ENCODE peak calls at places on chromosomes 5 and 9, in ten cellular contexts. One of them, this sample, is unnamed.

GRCh38 chr9:16612627-16613026 is 257.8 kb downstream of the BNC2 start:
- DNase-seq in effector CD4-positive, alpha-beta T cell: no peak
- DNase-seq in frontal cortex: no peak
- DNase-seq in ELR: peak
- DNase-seq in Right ventricle myocardium inferior: no peak
- DNase-seq in AG09309: no peak
- DNase-seq in glutamatergic neuron: no peak
- DNase-seq in CD4-positive, CD25-positive, alpha-beta regulatory T cell: no peak
- DNase-seq in activated CD8-positive, alpha-beta memory T cell treated with anti-CD3 and anti-CD28 coated beads, Interleukin-2, amount 50 U/mL, for 4 hours: no peak
- DNase-seq in AG20443: no peak
- DNase-seq in this sample: no peak

GRCh38 chr9:135660407-135660806 is 2.7 kb upstream of the LCN9 start:
- DNase-seq in effector CD4-positive, alpha-beta T cell: no peak
- DNase-seq in frontal cortex: no peak
- DNase-seq in ELR: no peak
- DNase-seq in Right ventricle myocardium inferior: no peak
- DNase-seq in AG09309: no peak
- DNase-seq in glutamatergic neuron: no peak
- DNase-seq in CD4-positive, CD25-positive, alpha-beta regulatory T cell: no peak
- DNase-seq in activated CD8-positive, alpha-beta memory T cell treated with anti-CD3 and anti-CD28 coated beads, Interleukin-2, amount 50 U/mL, for 4 hours: no peak
- DNase-seq in AG20443: no peak
- DNase-seq in this sample: no peak

GRCh38 chr5:123035950-123036390 is 555 bp downstream of the PPIC start:
- DNase-seq in effector CD4-positive, alpha-beta T cell: no peak
- DNase-seq in frontal cortex: peak
- DNase-seq in ELR: peak
- DNase-seq in Right ventricle myocardium inferior: peak
- DNase-seq in AG09309: no peak
- DNase-seq in glutamatergic neuron: peak
- DNase-seq in CD4-positive, CD25-positive, alpha-beta regulatory T cell: no peak
- DNase-seq in activated CD8-positive, alpha-beta memory T cell treated with anti-CD3 and anti-CD28 coated beads, Interleukin-2, amount 50 U/mL, for 4 hours: no peak
- DNase-seq in AG20443: peak
- DNase-seq in this sample: no peak

GRCh38 chr5:51382759-51383493 is at the start of gene ISL1:
- DNase-seq in effector CD4-positive, alpha-beta T cell: no peak
- DNase-seq in frontal cortex: no peak
- DNase-seq in ELR: peak
- DNase-seq in Right ventricle myocardium inferior: no peak
- DNase-seq in AG09309: peak
- DNase-seq in glutamatergic neuron: peak
- DNase-seq in CD4-positive, CD25-positive, alpha-beta regulatory T cell: no peak
- DNase-seq in activated CD8-positive, alpha-beta memory T cell treated with anti-CD3 and anti-CD28 coated beads, Interleukin-2, amount 50 U/mL, for 4 hours: no peak
- DNase-seq in AG20443: peak
- DNase-seq in this sample: no peak

GRCh38 chr9:111943746-111944145 is 47.1 kb downstream of the UGCG start:
- DNase-seq in effector CD4-positive, alpha-beta T cell: no peak
- DNase-seq in frontal cortex: no peak
- DNase-seq in ELR: peak
- DNase-seq in Right ventricle myocardium inferior: no peak
- DNase-seq in AG09309: no peak
- DNase-seq in glutamatergic neuron: no peak
- DNase-seq in CD4-positive, CD25-positive, alpha-beta regulatory T cell: no peak
- DNase-seq in activated CD8-positive, alpha-beta memory T cell treated with anti-CD3 and anti-CD28 coated beads, Interleukin-2, amount 50 U/mL, for 4 hours: no peak
- DNase-seq in AG20443: no peak
- DNase-seq in this sample: no peak

GRCh38 chr9:34332370-34332964 is 3.1 kb downstream of the NUDT2 start:
- DNase-seq in effector CD4-positive, alpha-beta T cell: no peak
- DNase-seq in frontal cortex: no peak
- DNase-seq in ELR: peak
- DNase-seq in Right ventricle myocardium inferior: no peak
- DNase-seq in AG09309: no peak
- DNase-seq in glutamatergic neuron: no peak
- DNase-seq in CD4-positive, CD25-positive, alpha-beta regulatory T cell: no peak
- DNase-seq in activated CD8-positive, alpha-beta memory T cell treated with anti-CD3 and anti-CD28 coated beads, Interleukin-2, amount 50 U/mL, for 4 hours: no peak
- DNase-seq in AG20443: peak
- DNase-seq in this sample: no peak

GRCh38 chr5:14781106-14781505 is 90.5 kb downstream of the ANKH start:
- DNase-seq in effector CD4-positive, alpha-beta T cell: no peak
- DNase-seq in frontal cortex: no peak
- DNase-seq in ELR: no peak
- DNase-seq in Right ventricle myocardium inferior: no peak
- DNase-seq in AG09309: no peak
- DNase-seq in glutamatergic neuron: no peak
- DNase-seq in CD4-positive, CD25-positive, alpha-beta regulatory T cell: no peak
- DNase-seq in activated CD8-positive, alpha-beta memory T cell treated with anti-CD3 and anti-CD28 coated beads, Interleukin-2, amount 50 U/mL, for 4 hours: no peak
- DNase-seq in AG20443: no peak
- DNase-seq in this sample: no peak

GRCh38 chr5:150449491-150450339 is at the start of gene RPS14:
- DNase-seq in effector CD4-positive, alpha-beta T cell: peak
- DNase-seq in frontal cortex: peak
- DNase-seq in ELR: peak
- DNase-seq in Right ventricle myocardium inferior: peak
- DNase-seq in AG09309: peak
- DNase-seq in glutamatergic neuron: peak
- DNase-seq in CD4-positive, CD25-positive, alpha-beta regulatory T cell: peak
- DNase-seq in activated CD8-positive, alpha-beta memory T cell treated with anti-CD3 and anti-CD28 coated beads, Interleukin-2, amount 50 U/mL, for 4 hours: peak
- DNase-seq in AG20443: peak
- DNase-seq in this sample: peak

GRCh38 chr9:79801459-79801858 is 229.7 kb downstream of the TLE4 start:
- DNase-seq in effector CD4-positive, alpha-beta T cell: no peak
- DNase-seq in frontal cortex: no peak
- DNase-seq in ELR: no peak
- DNase-seq in Right ventricle myocardium inferior: no peak
- DNase-seq in AG09309: no peak
- DNase-seq in glutamatergic neuron: no peak
- DNase-seq in CD4-positive, CD25-positive, alpha-beta regulatory T cell: no peak
- DNase-seq in activated CD8-positive, alpha-beta memory T cell treated with anti-CD3 and anti-CD28 coated beads, Interleukin-2, amount 50 U/mL, for 4 hours: no peak
- DNase-seq in AG20443: no peak
- DNase-seq in this sample: no peak

GRCh38 chr5:36606437-36607113 is at the start of gene SLC1A3:
- DNase-seq in effector CD4-positive, alpha-beta T cell: no peak
- DNase-seq in frontal cortex: no peak
- DNase-seq in ELR: peak
- DNase-seq in Right ventricle myocardium inferior: no peak
- DNase-seq in AG09309: peak
- DNase-seq in glutamatergic neuron: peak
- DNase-seq in CD4-positive, CD25-positive, alpha-beta regulatory T cell: no peak
- DNase-seq in activated CD8-positive, alpha-beta memory T cell treated with anti-CD3 and anti-CD28 coated beads, Interleukin-2, amount 50 U/mL, for 4 hours: no peak
- DNase-seq in AG20443: peak
- DNase-seq in this sample: peak

GRCh38 chr9:84337252-84337651 is 3.3 kb downstream of the SLC28A3 start:
- DNase-seq in effector CD4-positive, alpha-beta T cell: no peak
- DNase-seq in frontal cortex: no peak
- DNase-seq in ELR: no peak
- DNase-seq in Right ventricle myocardium inferior: no peak
- DNase-seq in AG09309: no peak
- DNase-seq in glutamatergic neuron: no peak
- DNase-seq in CD4-positive, CD25-positive, alpha-beta regulatory T cell: no peak
- DNase-seq in activated CD8-positive, alpha-beta memory T cell treated with anti-CD3 and anti-CD28 coated beads, Interleukin-2, amount 50 U/mL, for 4 hours: no peak
- DNase-seq in AG20443: no peak
- DNase-seq in this sample: no peak

GRCh38 chr5:180718810-180719453 is 20.9 kb downstream of the OR2Y1 start:
- DNase-seq in effector CD4-positive, alpha-beta T cell: peak
- DNase-seq in frontal cortex: no peak
- DNase-seq in ELR: peak
- DNase-seq in Right ventricle myocardium inferior: no peak
- DNase-seq in AG09309: peak
- DNase-seq in glutamatergic neuron: no peak
- DNase-seq in CD4-positive, CD25-positive, alpha-beta regulatory T cell: no peak
- DNase-seq in activated CD8-positive, alpha-beta memory T cell treated with anti-CD3 and anti-CD28 coated beads, Interleukin-2, amount 50 U/mL, for 4 hours: peak
- DNase-seq in AG20443: peak
- DNase-seq in this sample: peak

GRCh38 chr5:17796757-17797398 is 162.6 kb downstream of the TAF11L14 start:
- DNase-seq in effector CD4-positive, alpha-beta T cell: no peak
- DNase-seq in frontal cortex: no peak
- DNase-seq in ELR: no peak
- DNase-seq in Right ventricle myocardium inferior: no peak
- DNase-seq in AG09309: no peak
- DNase-seq in glutamatergic neuron: no peak
- DNase-seq in CD4-positive, CD25-positive, alpha-beta regulatory T cell: no peak
- DNase-seq in activated CD8-positive, alpha-beta memory T cell treated with anti-CD3 and anti-CD28 coated beads, Interleukin-2, amount 50 U/mL, for 4 hours: no peak
- DNase-seq in AG20443: no peak
- DNase-seq in this sample: no peak

GRCh38 chr5:121954086-121954485 is 7.7 kb upstream of the SRFBP1 start:
- DNase-seq in effector CD4-positive, alpha-beta T cell: no peak
- DNase-seq in frontal cortex: no peak
- DNase-seq in ELR: no peak
- DNase-seq in Right ventricle myocardium inferior: peak
- DNase-seq in AG09309: no peak
- DNase-seq in glutamatergic neuron: no peak
- DNase-seq in CD4-positive, CD25-positive, alpha-beta regulatory T cell: no peak
- DNase-seq in activated CD8-positive, alpha-beta memory T cell treated with anti-CD3 and anti-CD28 coated beads, Interleukin-2, amount 50 U/mL, for 4 hours: no peak
- DNase-seq in AG20443: no peak
- DNase-seq in this sample: no peak

GRCh38 chr9:70260007-70260443 is 1.2 kb downstream of the SMC5 start:
- DNase-seq in effector CD4-positive, alpha-beta T cell: no peak
- DNase-seq in frontal cortex: no peak
- DNase-seq in ELR: no peak
- DNase-seq in Right ventricle myocardium inferior: no peak
- DNase-seq in AG09309: no peak
- DNase-seq in glutamatergic neuron: no peak
- DNase-seq in CD4-positive, CD25-positive, alpha-beta regulatory T cell: no peak
- DNase-seq in activated CD8-positive, alpha-beta memory T cell treated with anti-CD3 and anti-CD28 coated beads, Interleukin-2, amount 50 U/mL, for 4 hours: no peak
- DNase-seq in AG20443: no peak
- DNase-seq in this sample: no peak

GRCh38 chr9:126068534-126069230 is 257.9 kb upstream of the MVB12B start:
- DNase-seq in effector CD4-positive, alpha-beta T cell: no peak
- DNase-seq in frontal cortex: no peak
- DNase-seq in ELR: no peak
- DNase-seq in Right ventricle myocardium inferior: no peak
- DNase-seq in AG09309: no peak
- DNase-seq in glutamatergic neuron: no peak
- DNase-seq in CD4-positive, CD25-positive, alpha-beta regulatory T cell: no peak
- DNase-seq in activated CD8-positive, alpha-beta memory T cell treated with anti-CD3 and anti-CD28 coated beads, Interleukin-2, amount 50 U/mL, for 4 hours: no peak
- DNase-seq in AG20443: no peak
- DNase-seq in this sample: no peak

GRCh38 chr9:97632406-97632991 is 669 bp downstream of the TSTD2 start:
- DNase-seq in effector CD4-positive, alpha-beta T cell: peak
- DNase-seq in frontal cortex: no peak
- DNase-seq in ELR: peak
- DNase-seq in Right ventricle myocardium inferior: peak
- DNase-seq in AG09309: peak
- DNase-seq in glutamatergic neuron: peak
- DNase-seq in CD4-positive, CD25-positive, alpha-beta regulatory T cell: no peak
- DNase-seq in activated CD8-positive, alpha-beta memory T cell treated with anti-CD3 and anti-CD28 coated beads, Interleukin-2, amount 50 U/mL, for 4 hours: peak
- DNase-seq in AG20443: no peak
- DNase-seq in this sample: no peak

GRCh38 chr5:78799254-78800017 is 150.9 kb upstream of the LHFPL2 start:
- DNase-seq in effector CD4-positive, alpha-beta T cell: no peak
- DNase-seq in frontal cortex: no peak
- DNase-seq in ELR: peak
- DNase-seq in Right ventricle myocardium inferior: no peak
- DNase-seq in AG09309: no peak
- DNase-seq in glutamatergic neuron: no peak
- DNase-seq in CD4-positive, CD25-positive, alpha-beta regulatory T cell: no peak
- DNase-seq in activated CD8-positive, alpha-beta memory T cell treated with anti-CD3 and anti-CD28 coated beads, Interleukin-2, amount 50 U/mL, for 4 hours: no peak
- DNase-seq in AG20443: peak
- DNase-seq in this sample: no peak

GRCh38 chr9:127928232-127929043 is 2.1 kb downstream of the PIP5KL1 start:
- DNase-seq in effector CD4-positive, alpha-beta T cell: no peak
- DNase-seq in frontal cortex: no peak
- DNase-seq in ELR: peak
- DNase-seq in Right ventricle myocardium inferior: peak
- DNase-seq in AG09309: no peak
- DNase-seq in glutamatergic neuron: no peak
- DNase-seq in CD4-positive, CD25-positive, alpha-beta regulatory T cell: no peak
- DNase-seq in activated CD8-positive, alpha-beta memory T cell treated with anti-CD3 and anti-CD28 coated beads, Interleukin-2, amount 50 U/mL, for 4 hours: no peak
- DNase-seq in AG20443: no peak
- DNase-seq in this sample: no peak

GRCh38 chr9:109039539-109039938 is 26.2 kb upstream of the CTNNAL1 start:
- DNase-seq in effector CD4-positive, alpha-beta T cell: no peak
- DNase-seq in frontal cortex: no peak
- DNase-seq in ELR: no peak
- DNase-seq in Right ventricle myocardium inferior: no peak
- DNase-seq in AG09309: no peak
- DNase-seq in glutamatergic neuron: no peak
- DNase-seq in CD4-positive, CD25-positive, alpha-beta regulatory T cell: no peak
- DNase-seq in activated CD8-positive, alpha-beta memory T cell treated with anti-CD3 and anti-CD28 coated beads, Interleukin-2, amount 50 U/mL, for 4 hours: no peak
- DNase-seq in AG20443: no peak
- DNase-seq in this sample: no peak

GRCh38 chr9:136464241-136464640 is 18.6 kb downstream of the SEC16A start:
- DNase-seq in effector CD4-positive, alpha-beta T cell: no peak
- DNase-seq in frontal cortex: peak
- DNase-seq in ELR: no peak
- DNase-seq in Right ventricle myocardium inferior: no peak
- DNase-seq in AG09309: no peak
- DNase-seq in glutamatergic neuron: no peak
- DNase-seq in CD4-positive, CD25-positive, alpha-beta regulatory T cell: no peak
- DNase-seq in activated CD8-positive, alpha-beta memory T cell treated with anti-CD3 and anti-CD28 coated beads, Interleukin-2, amount 50 U/mL, for 4 hours: no peak
- DNase-seq in AG20443: no peak
- DNase-seq in this sample: no peak

GRCh38 chr5:133606835-133607234 is 5.5 kb downstream of the FSTL4 start:
- DNase-seq in effector CD4-positive, alpha-beta T cell: no peak
- DNase-seq in frontal cortex: no peak
- DNase-seq in ELR: no peak
- DNase-seq in Right ventricle myocardium inferior: no peak
- DNase-seq in AG09309: no peak
- DNase-seq in glutamatergic neuron: no peak
- DNase-seq in CD4-positive, CD25-positive, alpha-beta regulatory T cell: no peak
- DNase-seq in activated CD8-positive, alpha-beta memory T cell treated with anti-CD3 and anti-CD28 coated beads, Interleukin-2, amount 50 U/mL, for 4 hours: no peak
- DNase-seq in AG20443: no peak
- DNase-seq in this sample: no peak

GRCh38 chr9:7117676-7118561 is 360.1 kb downstream of the KDM4C start:
- DNase-seq in effector CD4-positive, alpha-beta T cell: no peak
- DNase-seq in frontal cortex: no peak
- DNase-seq in ELR: peak
- DNase-seq in Right ventricle myocardium inferior: no peak
- DNase-seq in AG09309: peak
- DNase-seq in glutamatergic neuron: no peak
- DNase-seq in CD4-positive, CD25-positive, alpha-beta regulatory T cell: no peak
- DNase-seq in activated CD8-positive, alpha-beta memory T cell treated with anti-CD3 and anti-CD28 coated beads, Interleukin-2, amount 50 U/mL, for 4 hours: no peak
- DNase-seq in AG20443: peak
- DNase-seq in this sample: no peak

GRCh38 chr5:10595305-10595677 is 31.4 kb downstream of the ANKRD33B start:
- DNase-seq in effector CD4-positive, alpha-beta T cell: no peak
- DNase-seq in frontal cortex: no peak
- DNase-seq in ELR: peak
- DNase-seq in Right ventricle myocardium inferior: no peak
- DNase-seq in AG09309: no peak
- DNase-seq in glutamatergic neuron: no peak
- DNase-seq in CD4-positive, CD25-positive, alpha-beta regulatory T cell: no peak
- DNase-seq in activated CD8-positive, alpha-beta memory T cell treated with anti-CD3 and anti-CD28 coated beads, Interleukin-2, amount 50 U/mL, for 4 hours: no peak
- DNase-seq in AG20443: peak
- DNase-seq in this sample: no peak

GRCh38 chr9:105066265-105066865 is 138.4 kb upstream of the ABCA1 start:
- DNase-seq in effector CD4-positive, alpha-beta T cell: no peak
- DNase-seq in frontal cortex: no peak
- DNase-seq in ELR: no peak
- DNase-seq in Right ventricle myocardium inferior: no peak
- DNase-seq in AG09309: no peak
- DNase-seq in glutamatergic neuron: no peak
- DNase-seq in CD4-positive, CD25-positive, alpha-beta regulatory T cell: no peak
- DNase-seq in activated CD8-positive, alpha-beta memory T cell treated with anti-CD3 and anti-CD28 coated beads, Interleukin-2, amount 50 U/mL, for 4 hours: no peak
- DNase-seq in AG20443: no peak
- DNase-seq in this sample: no peak

GRCh38 chr9:132994410-132995120 is 16.1 kb downstream of the GFI1B start:
- DNase-seq in effector CD4-positive, alpha-beta T cell: no peak
- DNase-seq in frontal cortex: no peak
- DNase-seq in ELR: peak
- DNase-seq in Right ventricle myocardium inferior: no peak
- DNase-seq in AG09309: no peak
- DNase-seq in glutamatergic neuron: no peak
- DNase-seq in CD4-positive, CD25-positive, alpha-beta regulatory T cell: no peak
- DNase-seq in activated CD8-positive, alpha-beta memory T cell treated with anti-CD3 and anti-CD28 coated beads, Interleukin-2, amount 50 U/mL, for 4 hours: no peak
- DNase-seq in AG20443: peak
- DNase-seq in this sample: no peak

GRCh38 chr9:126516936-126517750 is 96.6 kb upstream of the LMX1B start:
- DNase-seq in effector CD4-positive, alpha-beta T cell: no peak
- DNase-seq in frontal cortex: no peak
- DNase-seq in ELR: peak
- DNase-seq in Right ventricle myocardium inferior: peak
- DNase-seq in AG09309: peak
- DNase-seq in glutamatergic neuron: peak
- DNase-seq in CD4-positive, CD25-positive, alpha-beta regulatory T cell: no peak
- DNase-seq in activated CD8-positive, alpha-beta memory T cell treated with anti-CD3 and anti-CD28 coated beads, Interleukin-2, amount 50 U/mL, for 4 hours: no peak
- DNase-seq in AG20443: peak
- DNase-seq in this sample: no peak

GRCh38 chr5:17378346-17378984 is 119.6 kb upstream of the TAF11L2 start:
- DNase-seq in effector CD4-positive, alpha-beta T cell: no peak
- DNase-seq in frontal cortex: no peak
- DNase-seq in ELR: peak
- DNase-seq in Right ventricle myocardium inferior: no peak
- DNase-seq in AG09309: peak
- DNase-seq in glutamatergic neuron: no peak
- DNase-seq in CD4-positive, CD25-positive, alpha-beta regulatory T cell: no peak
- DNase-seq in activated CD8-positive, alpha-beta memory T cell treated with anti-CD3 and anti-CD28 coated beads, Interleukin-2, amount 50 U/mL, for 4 hours: no peak
- DNase-seq in AG20443: peak
- DNase-seq in this sample: no peak